ENCODE peak calls at places on chromosomes 4 and X, in five cellular contexts. One of them, this sample, is unnamed.

GRCh38 chrX:108353452-108353851 is 84.8 kb downstream of the COL4A6 start:
- DNase-seq in thoracic aorta: no peak
- DNase-seq in foreskin fibroblast: no peak
- DNase-seq in fibroblast of pulmonary artery: no peak
- DNase-seq in bronchial epithelial cell: no peak
- DNase-seq in this sample: no peak

GRCh38 chrX:141221611-141222010 is 20.7 kb downstream of the SPANXC start:
- DNase-seq in thoracic aorta: no peak
- DNase-seq in foreskin fibroblast: no peak
- DNase-seq in fibroblast of pulmonary artery: no peak
- DNase-seq in bronchial epithelial cell: no peak
- DNase-seq in this sample: no peak

GRCh38 chr4:15376594-15376993 is 51.2 kb upstream of the C1QTNF7 start:
- DNase-seq in bronchial epithelial cell: peak; percentile 70
- DNase-seq in foreskin fibroblast: no peak
- DNase-seq in fibroblast of pulmonary artery: no peak
- DNase-seq in thoracic aorta: no peak
- DNase-seq in this sample: no peak

GRCh38 chr4:3508542-3508941 is 23.7 kb downstream of the LRPAP1 start:
- DNase-seq in bronchial epithelial cell: no peak
- DNase-seq in thoracic aorta: no peak
- DNase-seq in fibroblast of pulmonary artery: no peak
- DNase-seq in foreskin fibroblast: no peak
- DNase-seq in this sample: no peak

GRCh38 chr4:15197005-15197404 is 194.7 kb downstream of the CPEB2 start:
- DNase-seq in foreskin fibroblast: no peak
- DNase-seq in fibroblast of pulmonary artery: peak; percentile 64
- DNase-seq in bronchial epithelial cell: peak; percentile 27
- DNase-seq in thoracic aorta: no peak
- DNase-seq in this sample: no peak

GRCh38 chr4:138831943-138832342 is 183.6 kb upstream of the NOCT start:
- DNase-seq in foreskin fibroblast: no peak
- DNase-seq in thoracic aorta: no peak
- DNase-seq in fibroblast of pulmonary artery: no peak
- DNase-seq in bronchial epithelial cell: no peak
- DNase-seq in this sample: no peak

GRCh38 chr4:6273661-6273990 is 4.0 kb downstream of the WFS1 start:
- DNase-seq in thoracic aorta: no peak
- DNase-seq in foreskin fibroblast: no peak
- DNase-seq in fibroblast of pulmonary artery: no peak
- DNase-seq in bronchial epithelial cell: no peak
- DNase-seq in this sample: no peak

GRCh38 chr4:6641164-6641970 is 882 bp downstream of the MRFAP1 start:
- DNase-seq in foreskin fibroblast: peak; percentile 35
- DNase-seq in thoracic aorta: no peak
- DNase-seq in bronchial epithelial cell: peak; percentile 48
- DNase-seq in fibroblast of pulmonary artery: peak; percentile 39
- DNase-seq in this sample: no peak

GRCh38 chrX:20884565-20884964 is 489.7 kb upstream of the CNKSR2 start:
- DNase-seq in fibroblast of pulmonary artery: no peak
- DNase-seq in bronchial epithelial cell: no peak
- DNase-seq in thoracic aorta: no peak
- DNase-seq in foreskin fibroblast: no peak
- DNase-seq in this sample: no peak

GRCh38 chr4:162392938-162393337 is 229.1 kb upstream of the FSTL5 start:
- DNase-seq in thoracic aorta: no peak
- DNase-seq in fibroblast of pulmonary artery: no peak
- DNase-seq in foreskin fibroblast: no peak
- DNase-seq in bronchial epithelial cell: no peak
- DNase-seq in this sample: no peak

GRCh38 chrX:2325076-2325784 is 175.5 kb downstream of the DHRSX start:
- DNase-seq in fibroblast of pulmonary artery: peak; percentile 59
- DNase-seq in thoracic aorta: no peak
- DNase-seq in foreskin fibroblast: peak; percentile 53
- DNase-seq in bronchial epithelial cell: peak; percentile 3
- DNase-seq in this sample: no peak

GRCh38 chr4:38600575-38600974 is 63.4 kb upstream of the KLF3 start:
- DNase-seq in thoracic aorta: no peak
- DNase-seq in bronchial epithelial cell: peak; percentile 28
- DNase-seq in foreskin fibroblast: no peak
- DNase-seq in fibroblast of pulmonary artery: no peak
- DNase-seq in this sample: no peak
- TF ChIP-seq CTCF in thoracic aorta: no peak
- TF ChIP-seq CTCF in bronchial epithelial cell: peak; percentile 17
- TF ChIP-seq CTCF in foreskin fibroblast: no peak
- TF ChIP-seq CTCF in fibroblast of pulmonary artery: no peak
- TF ChIP-seq CTCF in this sample: no peak

DNA sequence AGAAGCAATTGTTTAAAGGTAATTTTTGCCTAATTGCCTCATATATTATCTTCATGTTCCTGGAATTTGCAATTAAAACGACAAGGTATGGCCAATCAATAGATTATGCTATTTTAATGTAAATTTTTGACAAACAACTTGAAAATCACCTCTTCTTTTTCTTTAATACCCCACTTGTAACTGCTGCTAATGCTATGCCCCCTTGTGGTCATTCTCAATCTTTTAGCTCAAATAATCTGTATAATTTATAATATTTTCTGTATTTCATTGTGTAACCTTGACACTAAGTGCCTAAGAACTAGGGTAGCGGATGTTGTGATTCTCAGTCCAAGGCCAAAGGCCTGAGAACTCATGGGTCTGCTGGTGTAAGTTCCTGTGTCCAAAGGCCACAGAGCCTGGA is 831.7 kb upstream of the POU3F4 start:
- DNase-seq in foreskin fibroblast: no peak
- DNase-seq in fibroblast of pulmonary artery: no peak
- DNase-seq in bronchial epithelial cell: peak; percentile 4
- DNase-seq in thoracic aorta: no peak
- DNase-seq in this sample: no peak
- TF ChIP-seq CTCF in foreskin fibroblast: no peak
- TF ChIP-seq CTCF in fibroblast of pulmonary artery: no peak
- TF ChIP-seq CTCF in bronchial epithelial cell: peak; percentile 13
- TF ChIP-seq CTCF in thoracic aorta: no peak
- TF ChIP-seq CTCF in this sample: no peak

GRCh38 chr4:48590884-48591283 is 100.8 kb downstream of the ZAR1 start:
- DNase-seq in fibroblast of pulmonary artery: no peak
- DNase-seq in thoracic aorta: no peak
- DNase-seq in bronchial epithelial cell: no peak
- DNase-seq in foreskin fibroblast: no peak
- DNase-seq in this sample: no peak

GRCh38 chr4:48585401-48585800 is 95.3 kb downstream of the ZAR1 start:
- DNase-seq in bronchial epithelial cell: no peak
- DNase-seq in thoracic aorta: no peak
- DNase-seq in foreskin fibroblast: no peak
- DNase-seq in fibroblast of pulmonary artery: no peak
- DNase-seq in this sample: no peak

GRCh38 chr4:48594185-48594584 is 104.1 kb downstream of the ZAR1 start:
- DNase-seq in fibroblast of pulmonary artery: peak; percentile 47
- DNase-seq in bronchial epithelial cell: no peak
- DNase-seq in foreskin fibroblast: no peak
- DNase-seq in thoracic aorta: no peak
- DNase-seq in this sample: no peak

GRCh38 chr4:48591372-48591771 is 101.3 kb downstream of the ZAR1 start:
- DNase-seq in bronchial epithelial cell: no peak
- DNase-seq in thoracic aorta: no peak
- DNase-seq in fibroblast of pulmonary artery: no peak
- DNase-seq in foreskin fibroblast: no peak
- DNase-seq in this sample: no peak

GRCh38 chr4:48588230-48588943 is 98.3 kb downstream of the ZAR1 start:
- DNase-seq in fibroblast of pulmonary artery: no peak
- DNase-seq in foreskin fibroblast: no peak
- DNase-seq in thoracic aorta: no peak
- DNase-seq in bronchial epithelial cell: no peak
- DNase-seq in this sample: no peak
- TF ChIP-seq CTCF in fibroblast of pulmonary artery: no peak
- TF ChIP-seq CTCF in foreskin fibroblast: peak; percentile 14
- TF ChIP-seq CTCF in thoracic aorta: no peak
- TF ChIP-seq CTCF in bronchial epithelial cell: no peak
- TF ChIP-seq CTCF in this sample: no peak

DNA sequence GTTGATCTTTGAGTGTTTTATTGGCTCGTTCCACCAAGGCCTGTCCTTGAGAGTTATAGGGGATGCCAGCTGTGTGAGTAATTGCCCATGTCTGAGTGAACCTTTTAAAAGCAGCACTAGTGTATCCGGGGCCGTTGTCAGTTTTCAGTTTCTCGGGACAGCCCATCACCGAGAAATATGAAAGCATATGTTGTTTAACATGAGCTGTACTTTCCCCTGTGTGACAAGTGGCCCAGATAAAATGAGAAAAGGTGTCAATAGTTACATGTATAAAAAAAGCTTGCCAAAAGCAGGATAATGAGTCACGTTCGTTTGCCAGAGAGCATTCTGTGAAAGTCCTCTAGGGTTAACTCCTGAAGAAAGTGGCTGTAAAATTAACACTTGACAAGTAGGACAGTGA is 48.6 kb upstream of the RASSF6 start:
- DNase-seq in foreskin fibroblast: peak; percentile 65
- DNase-seq in bronchial epithelial cell: peak; percentile 63
- DNase-seq in thoracic aorta: no peak
- DNase-seq in fibroblast of pulmonary artery: peak; percentile 58
- DNase-seq in this sample: no peak
- TF ChIP-seq CTCF in foreskin fibroblast: no peak
- TF ChIP-seq CTCF in bronchial epithelial cell: no peak
- TF ChIP-seq CTCF in thoracic aorta: no peak
- TF ChIP-seq CTCF in fibroblast of pulmonary artery: no peak
- TF ChIP-seq CTCF in this sample: no peak

GRCh38 chr4:99808260-99808857 is 8.3 kb upstream of the DAPP1 start:
- DNase-seq in bronchial epithelial cell: peak; percentile 55
- DNase-seq in thoracic aorta: no peak
- DNase-seq in fibroblast of pulmonary artery: peak; percentile 54
- DNase-seq in foreskin fibroblast: no peak
- DNase-seq in this sample: peak; percentile 69
- TF ChIP-seq CTCF in bronchial epithelial cell: peak; percentile 73
- TF ChIP-seq CTCF in thoracic aorta: peak; percentile 57
- TF ChIP-seq CTCF in fibroblast of pulmonary artery: peak; percentile 60
- TF ChIP-seq CTCF in foreskin fibroblast: peak; percentile 44
- TF ChIP-seq CTCF in this sample: peak; percentile 82

GRCh38 chr4:92253550-92253949 is 50.2 kb upstream of the GRID2 start:
- DNase-seq in fibroblast of pulmonary artery: no peak
- DNase-seq in thoracic aorta: no peak
- DNase-seq in bronchial epithelial cell: no peak
- DNase-seq in foreskin fibroblast: no peak
- DNase-seq in this sample: no peak
- TF ChIP-seq CTCF in fibroblast of pulmonary artery: no peak
- TF ChIP-seq CTCF in thoracic aorta: no peak
- TF ChIP-seq CTCF in bronchial epithelial cell: no peak
- TF ChIP-seq CTCF in foreskin fibroblast: no peak
- TF ChIP-seq CTCF in this sample: no peak

GRCh38 chrX:57985951-57986350 is 75.7 kb upstream of the ZXDA start:
- DNase-seq in foreskin fibroblast: no peak
- DNase-seq in bronchial epithelial cell: no peak
- DNase-seq in thoracic aorta: no peak
- DNase-seq in fibroblast of pulmonary artery: no peak
- DNase-seq in this sample: no peak
- TF ChIP-seq CTCF in foreskin fibroblast: no peak
- TF ChIP-seq CTCF in bronchial epithelial cell: no peak
- TF ChIP-seq CTCF in thoracic aorta: no peak
- TF ChIP-seq CTCF in fibroblast of pulmonary artery: no peak
- TF ChIP-seq CTCF in this sample: no peak

GRCh38 chr4:186149872-186150271 is 41.5 kb upstream of the CYP4V2 start:
- DNase-seq in foreskin fibroblast: no peak
- DNase-seq in fibroblast of pulmonary artery: peak; percentile 66
- DNase-seq in bronchial epithelial cell: no peak
- DNase-seq in thoracic aorta: no peak
- DNase-seq in this sample: no peak
- TF ChIP-seq CTCF in foreskin fibroblast: peak; percentile 28
- TF ChIP-seq CTCF in fibroblast of pulmonary artery: peak; percentile 47
- TF ChIP-seq CTCF in bronchial epithelial cell: peak; percentile 48
- TF ChIP-seq CTCF in thoracic aorta: peak; percentile 55
- TF ChIP-seq CTCF in this sample: no peak

DNA sequence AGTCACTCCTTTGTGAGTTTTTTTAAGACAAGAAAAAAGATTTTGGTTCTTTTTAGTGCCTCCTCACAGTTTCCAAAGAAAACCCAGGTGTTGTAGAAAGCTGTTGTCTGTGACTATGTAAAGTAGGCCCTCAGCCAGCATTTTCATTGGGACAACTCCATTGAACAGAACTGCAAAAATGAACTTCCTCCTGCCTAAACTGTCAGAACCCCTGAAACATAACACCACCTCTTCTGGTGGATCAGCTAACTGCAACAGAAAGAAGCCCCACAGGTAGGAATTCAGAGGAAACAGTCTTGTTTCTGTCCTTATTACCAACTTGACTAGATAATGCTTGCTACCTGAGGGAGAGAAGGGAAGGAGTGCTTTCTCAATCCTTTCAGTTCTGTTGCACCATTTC is 3.4 kb upstream of the ATP11C start:
- DNase-seq in fibroblast of pulmonary artery: no peak
- DNase-seq in thoracic aorta: no peak
- DNase-seq in foreskin fibroblast: no peak
- DNase-seq in bronchial epithelial cell: no peak
- DNase-seq in this sample: no peak
- TF ChIP-seq CTCF in fibroblast of pulmonary artery: peak; percentile 3
- TF ChIP-seq CTCF in thoracic aorta: no peak
- TF ChIP-seq CTCF in foreskin fibroblast: no peak
- TF ChIP-seq CTCF in bronchial epithelial cell: no peak
- TF ChIP-seq CTCF in this sample: no peak

GRCh38 chrX:151752847-151753246 is 18.3 kb downstream of the CNGA2 start:
- DNase-seq in bronchial epithelial cell: no peak
- DNase-seq in thoracic aorta: no peak
- DNase-seq in fibroblast of pulmonary artery: no peak
- DNase-seq in foreskin fibroblast: no peak
- DNase-seq in this sample: no peak

GRCh38 chrX:151754641-151755215 is 20.2 kb downstream of the CNGA2 start:
- DNase-seq in thoracic aorta: no peak
- DNase-seq in foreskin fibroblast: no peak
- DNase-seq in bronchial epithelial cell: peak; percentile 64
- DNase-seq in fibroblast of pulmonary artery: peak; percentile 10
- DNase-seq in this sample: no peak

GRCh38 chrX:151750511-151750910 is 16.0 kb downstream of the CNGA2 start:
- DNase-seq in fibroblast of pulmonary artery: no peak
- DNase-seq in thoracic aorta: no peak
- DNase-seq in foreskin fibroblast: no peak
- DNase-seq in bronchial epithelial cell: no peak
- DNase-seq in this sample: no peak

GRCh38 chrX:151754042-151754419 is 19.5 kb downstream of the CNGA2 start:
- DNase-seq in thoracic aorta: no peak
- DNase-seq in bronchial epithelial cell: peak; percentile 74
- DNase-seq in fibroblast of pulmonary artery: peak; percentile 22
- DNase-seq in foreskin fibroblast: peak; percentile 47
- DNase-seq in this sample: no peak

DNA sequence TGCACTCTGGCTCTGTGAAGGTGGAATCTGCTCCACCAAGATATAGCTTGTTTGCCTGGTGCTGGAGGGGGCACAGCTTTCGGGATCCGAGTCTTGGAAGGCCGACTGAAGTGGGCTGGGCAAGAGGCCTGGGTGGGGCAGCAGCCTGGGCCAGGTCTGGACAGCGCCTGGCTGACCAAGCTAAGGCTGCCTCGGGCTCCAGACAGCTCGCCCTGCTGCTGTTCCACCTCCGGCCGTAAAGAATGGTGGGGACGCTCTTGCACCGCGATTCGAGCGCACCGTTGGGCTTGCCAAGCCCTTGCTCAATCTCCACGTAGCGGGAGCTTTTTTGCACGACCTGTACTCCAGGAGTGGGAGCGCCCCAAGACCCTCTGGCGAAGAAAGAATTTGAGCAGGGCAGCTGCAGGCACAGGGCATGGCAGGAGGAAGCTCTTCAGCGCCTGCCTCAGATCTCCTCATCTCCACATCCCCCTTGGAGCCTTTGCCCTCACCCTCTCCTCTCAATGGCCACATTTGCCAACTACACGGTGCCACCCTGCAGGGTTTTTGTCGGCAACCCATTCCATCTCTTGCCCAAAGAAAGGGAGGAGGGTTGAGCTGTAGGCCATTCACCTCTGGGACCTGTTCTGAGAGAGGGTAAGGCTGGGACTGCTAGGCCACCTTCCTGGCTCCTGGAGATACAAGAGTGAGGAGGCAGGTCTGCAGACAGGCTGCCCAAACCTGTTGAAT is 18.9 kb downstream of the CNGA2 start:
- DNase-seq in bronchial epithelial cell: peak; percentile 34
- DNase-seq in fibroblast of pulmonary artery: peak; percentile 64
- DNase-seq in thoracic aorta: no peak
- DNase-seq in foreskin fibroblast: peak; percentile 20
- DNase-seq in this sample: peak; percentile 44
- TF ChIP-seq CTCF in bronchial epithelial cell: peak; percentile 91
- TF ChIP-seq CTCF in fibroblast of pulmonary artery: peak; percentile 74
- TF ChIP-seq CTCF in thoracic aorta: peak; percentile 79
- TF ChIP-seq CTCF in foreskin fibroblast: peak; percentile 74
- TF ChIP-seq CTCF in this sample: peak; percentile 55

This sample was measured in GM10248.